ENCODE peak calls at places on chromosomes 6 and 20, in five cellular contexts. One of them, this sample, is unnamed.

GRCh38 chr6:138485586-138486248 is 13.6 kb downstream of the NHSL1 start:
- DNase-seq in HepG2: no peak
- DNase-seq in WERI-Rb-1: no peak
- DNase-seq in H1: no peak
- DNase-seq in heart right ventricle: no peak
- DNase-seq in this sample: no peak

GRCh38 chr6:17015551-17016381 is 86.1 kb upstream of the STMND1 start:
- DNase-seq in HepG2: no peak
- DNase-seq in WERI-Rb-1: no peak
- DNase-seq in H1: no peak
- DNase-seq in heart right ventricle: peak; percentile 9
- DNase-seq in this sample: no peak

GRCh38 chr20:19205999-19206398 is 6.4 kb upstream of the SLC24A3 start:
- DNase-seq in HepG2: peak; percentile 50
- DNase-seq in WERI-Rb-1: peak; percentile 60
- DNase-seq in H1: peak; percentile 98
- DNase-seq in heart right ventricle: peak; percentile 61
- DNase-seq in this sample: peak; percentile 18

GRCh38 chr6:75203721-75204120 is 2.1 kb downstream of the COL12A1 start:
- DNase-seq in HepG2: no peak
- DNase-seq in WERI-Rb-1: no peak
- DNase-seq in H1: no peak
- DNase-seq in heart right ventricle: no peak
- DNase-seq in this sample: no peak

GRCh38 chr6:132813173-132813856 is 1.1 kb upstream of the RPS12 start:
- DNase-seq in HepG2: peak; percentile 57
- DNase-seq in WERI-Rb-1: peak; percentile 14
- DNase-seq in H1: peak; percentile 48
- DNase-seq in heart right ventricle: peak; percentile 32
- DNase-seq in this sample: no peak

GRCh38 chr6:17585766-17586502 is 14.2 kb upstream of the FAM8A1 start:
- DNase-seq in HepG2: peak; percentile 59
- DNase-seq in WERI-Rb-1: peak; percentile 69
- DNase-seq in H1: no peak
- DNase-seq in heart right ventricle: no peak
- DNase-seq in this sample: no peak

GRCh38 chr6:80535914-80536565 is 429.6 kb downstream of the BCKDHB start:
- DNase-seq in HepG2: no peak
- DNase-seq in WERI-Rb-1: peak; percentile 19
- DNase-seq in H1: no peak
- DNase-seq in heart right ventricle: no peak
- DNase-seq in this sample: no peak

GRCh38 chr6:75437451-75438185 is 56.0 kb downstream of the FILIP1 start:
- DNase-seq in HepG2: no peak
- DNase-seq in WERI-Rb-1: no peak
- DNase-seq in H1: no peak
- DNase-seq in heart right ventricle: peak; percentile 22
- DNase-seq in this sample: no peak

GRCh38 chr6:84466521-84466920 is 239.1 kb upstream of the CEP162 start:
- DNase-seq in HepG2: no peak
- DNase-seq in WERI-Rb-1: peak; percentile 21
- DNase-seq in H1: no peak
- DNase-seq in heart right ventricle: no peak
- DNase-seq in this sample: no peak

GRCh38 chr6:25815194-25815593 is 16.7 kb downstream of the SLC17A1 start:
- DNase-seq in HepG2: no peak
- DNase-seq in WERI-Rb-1: no peak
- DNase-seq in H1: no peak
- DNase-seq in heart right ventricle: no peak
- DNase-seq in this sample: no peak

GRCh38 chr20:36941403-36941835 is 10.1 kb downstream of the SAMHD1 start:
- DNase-seq in HepG2: no peak
- DNase-seq in WERI-Rb-1: no peak
- DNase-seq in H1: no peak
- DNase-seq in heart right ventricle: no peak
- DNase-seq in this sample: no peak

GRCh38 chr6:47434372-47435253 is 43.0 kb upstream of the CD2AP start:
- DNase-seq in HepG2: no peak
- DNase-seq in WERI-Rb-1: no peak
- DNase-seq in H1: no peak
- DNase-seq in heart right ventricle: no peak
- DNase-seq in this sample: no peak

GRCh38 chr20:2124632-2125131 is 23.1 kb downstream of the STK35 start:
- DNase-seq in HepG2: no peak
- DNase-seq in WERI-Rb-1: no peak
- DNase-seq in H1: no peak
- DNase-seq in heart right ventricle: peak; percentile 45
- DNase-seq in this sample: no peak

GRCh38 chr6:19538086-19538485 is 299.1 kb upstream of the ID4 start:
- DNase-seq in HepG2: no peak
- DNase-seq in WERI-Rb-1: no peak
- DNase-seq in H1: no peak
- DNase-seq in heart right ventricle: no peak
- DNase-seq in this sample: no peak

GRCh38 chr6:11753798-11754197 is 24.8 kb downstream of the ADTRP start:
- DNase-seq in HepG2: no peak
- DNase-seq in WERI-Rb-1: no peak
- DNase-seq in H1: no peak
- DNase-seq in heart right ventricle: no peak
- DNase-seq in this sample: no peak

GRCh38 chr6:54426995-54427394 is 118.8 kb downstream of the TINAG start:
- DNase-seq in HepG2: no peak
- DNase-seq in WERI-Rb-1: no peak
- DNase-seq in H1: no peak
- DNase-seq in heart right ventricle: no peak
- DNase-seq in this sample: no peak

GRCh38 chr6:34276881-34277762 is 28.3 kb upstream of the SMIM29 start:
- DNase-seq in HepG2: peak; percentile 85
- DNase-seq in WERI-Rb-1: peak; percentile 74
- DNase-seq in H1: no peak
- DNase-seq in heart right ventricle: no peak
- DNase-seq in this sample: no peak

GRCh38 chr20:14062786-14063185 is 67.5 kb downstream of the MACROD2 start:
- DNase-seq in HepG2: no peak
- DNase-seq in WERI-Rb-1: no peak
- DNase-seq in H1: no peak
- DNase-seq in heart right ventricle: no peak
- DNase-seq in this sample: no peak

GRCh38 chr20:31704225-31705119 is 18.2 kb downstream of the BCL2L1 start:
- DNase-seq in HepG2: peak; percentile 100
- DNase-seq in WERI-Rb-1: no peak
- DNase-seq in H1: no peak
- DNase-seq in heart right ventricle: no peak
- DNase-seq in this sample: no peak

GRCh38 chr6:149140137-149140909 is 177.2 kb upstream of the TAB2 start:
- DNase-seq in HepG2: no peak
- DNase-seq in WERI-Rb-1: no peak
- DNase-seq in H1: no peak
- DNase-seq in heart right ventricle: no peak
- DNase-seq in this sample: no peak

GRCh38 chr6:71482742-71483141 is 194.1 kb downstream of the OGFRL1 start:
- DNase-seq in HepG2: no peak
- DNase-seq in WERI-Rb-1: no peak
- DNase-seq in H1: no peak
- DNase-seq in heart right ventricle: no peak
- DNase-seq in this sample: no peak
- TF ChIP-seq CTCF in HepG2: peak; percentile 10
- TF ChIP-seq CTCF in WERI-Rb-1: no peak
- TF ChIP-seq CTCF in H1: no peak
- TF ChIP-seq CTCF in heart right ventricle: peak; percentile 23
- TF ChIP-seq CTCF in this sample: peak; percentile 25

DNA sequence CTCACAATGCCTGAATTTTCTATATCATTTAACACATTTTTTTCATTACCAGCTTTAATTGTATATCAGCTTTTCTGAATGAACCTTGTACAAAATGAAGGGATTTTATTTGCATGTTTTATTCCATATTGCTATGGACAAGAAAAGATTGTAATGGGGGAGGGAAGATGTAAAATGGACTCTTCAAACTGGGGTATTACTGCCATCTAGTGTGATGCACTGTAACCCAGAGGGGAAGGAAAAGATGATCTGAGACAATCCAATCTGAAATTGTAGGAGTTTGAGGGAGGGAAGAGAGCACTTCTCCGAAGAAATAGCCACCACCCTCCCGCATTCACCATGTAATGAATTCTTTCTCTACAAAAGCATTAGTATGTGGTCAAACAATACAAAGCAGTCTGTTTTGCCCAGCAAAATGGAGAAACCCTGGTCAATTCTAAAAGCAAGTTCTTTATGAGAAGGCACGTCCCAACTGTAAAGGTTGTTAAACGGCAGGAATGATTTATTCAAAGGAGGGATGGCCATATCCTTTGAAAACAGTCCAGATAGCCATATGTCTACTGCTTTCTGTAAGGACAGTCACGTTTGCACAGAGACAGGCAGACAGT is 679.5 kb upstream of the NRSN1 start:
- DNase-seq in HepG2: no peak
- DNase-seq in WERI-Rb-1: peak; percentile 43
- DNase-seq in H1: no peak
- DNase-seq in heart right ventricle: peak; percentile 7
- DNase-seq in this sample: peak; percentile 25
- TF ChIP-seq CTCF in HepG2: peak; percentile 21
- TF ChIP-seq CTCF in WERI-Rb-1: peak; percentile 72
- TF ChIP-seq CTCF in H1: peak; percentile 62
- TF ChIP-seq CTCF in heart right ventricle: peak; percentile 60
- TF ChIP-seq CTCF in this sample: peak; percentile 70

DNA sequence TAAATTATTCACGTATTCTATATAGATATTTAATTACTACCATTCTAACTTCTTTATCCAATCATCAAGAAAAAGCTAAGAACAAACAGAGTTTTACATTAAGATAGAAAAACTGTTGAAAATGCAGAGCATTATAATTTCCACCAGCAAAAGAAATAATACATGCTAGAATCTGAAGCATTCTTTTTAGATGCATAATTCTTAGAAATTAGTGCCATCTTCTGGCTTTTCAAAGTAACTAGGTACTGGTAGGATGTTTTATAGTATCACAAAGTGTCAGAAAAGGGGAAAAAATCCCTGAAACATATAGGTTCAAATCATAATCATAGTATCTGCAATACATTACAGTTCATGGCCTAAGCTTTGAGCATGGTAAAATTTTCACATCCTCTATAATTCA is 178.9 kb downstream of the PHF3 start:
- DNase-seq in HepG2: no peak
- DNase-seq in WERI-Rb-1: no peak
- DNase-seq in H1: no peak
- DNase-seq in heart right ventricle: no peak
- DNase-seq in this sample: no peak
- TF ChIP-seq CTCF in HepG2: no peak
- TF ChIP-seq CTCF in WERI-Rb-1: no peak
- TF ChIP-seq CTCF in H1: no peak
- TF ChIP-seq CTCF in heart right ventricle: no peak
- TF ChIP-seq CTCF in this sample: no peak

GRCh38 chr6:63441266-63441956 is 121.6 kb upstream of the LGSN start:
- DNase-seq in HepG2: no peak
- DNase-seq in WERI-Rb-1: no peak
- DNase-seq in H1: peak; percentile 57
- DNase-seq in heart right ventricle: no peak
- DNase-seq in this sample: no peak
- TF ChIP-seq CTCF in HepG2: peak; percentile 32
- TF ChIP-seq CTCF in WERI-Rb-1: peak; percentile 7
- TF ChIP-seq CTCF in H1: peak; percentile 35
- TF ChIP-seq CTCF in heart right ventricle: no peak
- TF ChIP-seq CTCF in this sample: no peak

DNA sequence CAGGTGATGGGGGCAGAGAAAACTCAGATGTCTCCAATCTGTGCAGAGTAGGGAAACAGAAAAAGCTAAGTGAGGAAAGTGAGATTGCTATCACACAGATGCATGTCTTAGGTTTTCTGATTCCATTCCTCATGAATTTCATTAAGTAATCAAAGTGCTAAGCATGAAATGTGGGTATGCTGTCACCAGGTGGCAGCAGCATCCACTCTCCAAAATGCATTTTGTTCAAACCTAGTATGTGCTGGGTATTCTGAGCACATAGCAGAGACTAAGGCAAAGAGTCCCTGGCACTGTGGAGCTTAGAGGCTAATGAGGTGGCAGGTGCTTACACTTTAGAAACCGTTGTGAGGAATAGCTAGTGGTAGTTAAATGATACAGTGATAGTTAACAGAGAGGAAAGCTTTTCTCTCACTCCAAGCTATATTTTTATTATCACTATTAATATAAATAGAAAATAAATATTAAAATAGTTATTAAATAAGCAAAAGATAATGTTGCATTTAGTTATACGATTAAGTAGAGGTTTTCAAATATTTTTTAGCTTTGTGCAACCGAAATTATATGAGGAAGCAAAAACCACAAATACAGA is 179.5 kb downstream of the CDH26 start:
- DNase-seq in HepG2: no peak
- DNase-seq in WERI-Rb-1: peak; percentile 48
- DNase-seq in H1: peak; percentile 62
- DNase-seq in heart right ventricle: no peak
- DNase-seq in this sample: no peak
- TF ChIP-seq CTCF in HepG2: peak; percentile 44
- TF ChIP-seq CTCF in WERI-Rb-1: peak; percentile 77
- TF ChIP-seq CTCF in H1: peak; percentile 71
- TF ChIP-seq CTCF in heart right ventricle: peak; percentile 60
- TF ChIP-seq CTCF in this sample: peak; percentile 11